ENCODE peak calls at places on chromosome 1, in six cellular contexts. U is thoracic aorta, A is GM23338, M is body of pancreas, W is left lung, J is caudate nucleus. V is an unnamed sample.

GRCh38 chr1:183881387-183882084 is 76.6 kb downstream of the RGL1 start:
- DNase-seq in U (no peak), A (peak), M (peak), W (peak), J (peak), V (no peak)

GRCh38 chr1:1428174-1428573 is 7.1 kb upstream of the ANKRD65 start:
- DNase-seq in U (no peak), A (no peak), M (no peak), W (peak), J (no peak), V (no peak)

GRCh38 chr1:72062584-72062983 is 219.8 kb downstream of the NEGR1 start:
- DNase-seq in U (no peak), A (no peak), M (no peak), W (no peak), J (no peak), V (no peak)

GRCh38 chr1:6441586-6441985 is 17.0 kb downstream of the ESPN start:
- DNase-seq in U (no peak), A (no peak), M (no peak), W (no peak), J (no peak), V (no peak)

GRCh38 chr1:82978461-82979324 is 1020.2 kb downstream of the TTLL7 start:
- DNase-seq in U (no peak), A (peak), M (no peak), W (no peak), J (no peak), V (no peak)

GRCh38 chr1:78263459-78263858 is 217.7 kb downstream of the GIPC2 start:
- DNase-seq in U (no peak), A (no peak), M (no peak), W (peak), J (no peak), V (no peak)

GRCh38 chr1:2594001-2594640 is 7.5 kb downstream of the PRXL2B start:
- DNase-seq in U (no peak), A (no peak), M (peak), W (peak), J (no peak), V (no peak)

GRCh38 chr1:18951818-18952391 is 4.6 kb downstream of the IFFO2 start:
- DNase-seq in U (no peak), A (no peak), M (no peak), W (no peak), J (no peak), V (no peak)

GRCh38 chr1:162168935-162169545 is 99.5 kb downstream of the NOS1AP start:
- DNase-seq in U (no peak), A (no peak), M (no peak), W (no peak), J (no peak), V (no peak)

GRCh38 chr1:116182019-116182714 is 71.0 kb downstream of the MAB21L3 start:
- DNase-seq in U (no peak), A (no peak), M (no peak), W (no peak), J (no peak), V (peak)

GRCh38 chr1:156432109-156433018 is 63.4 kb downstream of the RHBG start:
- DNase-seq in U (no peak), A (peak), M (no peak), W (no peak), J (no peak), V (no peak)

GRCh38 chr1:181075727-181076350 is 12.7 kb upstream of the IER5 start:
- DNase-seq in U (no peak), A (no peak), M (no peak), W (no peak), J (no peak), V (no peak)

GRCh38 chr1:42133809-42134526 is 19.2 kb upstream of the GUCA2B start:
- DNase-seq in U (no peak), A (no peak), M (no peak), W (no peak), J (no peak), V (no peak)

GRCh38 chr1:241531195-241532172 is 694 bp upstream of the KMO start:
- DNase-seq in U (no peak), A (peak), M (no peak), W (no peak), J (no peak), V (no peak)

GRCh38 chr1:228062812-228063211 is 19.7 kb upstream of the ARF1 start:
- DNase-seq in U (no peak), A (no peak), M (no peak), W (no peak), J (no peak), V (no peak)

GRCh38 chr1:5734414-5734813 is 257.8 kb downstream of the NPHP4 start:
- DNase-seq in U (no peak), A (no peak), M (no peak), W (no peak), J (no peak), V (no peak)

GRCh38 chr1:64246294-64246917 is 43.0 kb downstream of the UBE2U start:
- DNase-seq in U (no peak), A (peak), M (no peak), W (no peak), J (no peak), V (no peak)

GRCh38 chr1:35580949-35581388 is 7.9 kb downstream of the TFAP2E start:
- DNase-seq in U (no peak), A (no peak), M (no peak), W (no peak), J (no peak), V (no peak)

GRCh38 chr1:27671964-27672749 is at the start of gene IFI6:
- DNase-seq in U (peak), A (peak), M (peak), W (peak), J (peak), V (peak)

GRCh38 chr1:39836595-39837110 is 46.7 kb downstream of the TRIT1 start:
- DNase-seq in U (no peak), A (no peak), M (no peak), W (no peak), J (no peak), V (no peak)

GRCh38 chr1:31507221-31507620 is 69.1 kb upstream of the TINAGL1 start:
- DNase-seq in U (no peak), A (no peak), M (no peak), W (no peak), J (no peak), V (no peak)

GRCh38 chr1:158115126-158115525 is 65.6 kb upstream of the CD1D start:
- DNase-seq in U (no peak), A (no peak), M (no peak), W (no peak), J (no peak), V (no peak)

DNA sequence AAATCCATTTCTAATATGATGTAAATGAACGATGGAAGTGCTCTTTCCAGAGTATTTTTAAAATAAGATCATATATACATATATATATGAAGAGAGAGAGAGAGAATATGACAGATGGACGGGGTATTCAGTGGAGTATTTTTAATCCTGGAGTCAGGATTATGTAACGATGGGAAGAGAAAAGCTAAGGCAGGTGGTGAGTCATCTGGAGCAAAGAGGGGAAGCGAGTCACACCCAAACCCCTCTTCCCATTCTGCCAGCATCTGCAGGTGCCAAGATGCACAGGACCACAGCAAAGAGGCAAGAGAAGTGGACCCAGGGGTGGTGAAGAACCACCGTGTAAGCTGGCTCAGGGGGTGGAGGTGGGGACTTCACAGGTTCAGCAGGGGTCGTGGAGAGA is 102.7 kb upstream of the GRIK3 start:
- DNase-seq in U (no peak), A (no peak), M (no peak), W (no peak), J (no peak), V (no peak)
- H3K27ac ChIP-seq in U (no peak), A (no peak), M (no peak), W (no peak), J (peak), V (no peak)

DNA sequence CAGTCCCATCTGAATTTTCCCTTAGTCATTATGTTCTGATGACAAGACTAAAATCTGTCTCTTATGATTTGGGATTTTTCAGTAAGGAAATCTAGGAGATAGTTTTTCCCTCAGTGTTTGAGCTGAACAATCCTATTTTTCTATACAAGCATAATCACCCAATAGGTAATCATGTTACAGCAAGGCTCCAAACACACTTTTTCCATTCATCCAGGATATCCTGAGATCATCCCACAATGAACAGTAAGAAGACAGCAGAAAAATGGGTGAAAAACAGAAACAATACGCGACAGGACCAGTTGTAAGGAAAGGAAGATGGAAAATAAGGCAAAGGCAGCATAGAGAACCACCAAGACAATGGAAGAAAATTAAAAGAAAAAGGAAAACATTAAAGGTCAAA is 154.4 kb downstream of the VAV3 start:
- DNase-seq in U (no peak), A (no peak), M (no peak), W (no peak), J (no peak), V (no peak)
- H3K27ac ChIP-seq in U (no peak), A (no peak), M (no peak), W (no peak), J (no peak), V (no peak)

GRCh38 chr1:152449661-152450060 is 35.6 kb upstream of the CRNN start:
- DNase-seq in U (no peak), A (no peak), M (no peak), W (no peak), J (no peak), V (peak)
- H3K27ac ChIP-seq in U (no peak), A (no peak), M (no peak), W (no peak), J (no peak), V (no peak)

GRCh38 chr1:17194133-17194475 is 10.8 kb upstream of the PADI1 start:
- DNase-seq in U (no peak), A (no peak), M (no peak), W (no peak), J (no peak), V (no peak)

GRCh38 chr1:17193222-17194132 is 11.5 kb upstream of the PADI1 start:
- DNase-seq in U (no peak), A (no peak), M (no peak), W (no peak), J (no peak), V (no peak)

GRCh38 chr1:17190526-17190995 is 14.4 kb upstream of the PADI1 start:
- DNase-seq in U (no peak), A (no peak), M (no peak), W (no peak), J (no peak), V (no peak)

GRCh38 chr1:17191990-17192242 is 13.0 kb upstream of the PADI1 start:
- DNase-seq in U (no peak), A (no peak), M (no peak), W (no peak), J (no peak), V (no peak)

DNA sequence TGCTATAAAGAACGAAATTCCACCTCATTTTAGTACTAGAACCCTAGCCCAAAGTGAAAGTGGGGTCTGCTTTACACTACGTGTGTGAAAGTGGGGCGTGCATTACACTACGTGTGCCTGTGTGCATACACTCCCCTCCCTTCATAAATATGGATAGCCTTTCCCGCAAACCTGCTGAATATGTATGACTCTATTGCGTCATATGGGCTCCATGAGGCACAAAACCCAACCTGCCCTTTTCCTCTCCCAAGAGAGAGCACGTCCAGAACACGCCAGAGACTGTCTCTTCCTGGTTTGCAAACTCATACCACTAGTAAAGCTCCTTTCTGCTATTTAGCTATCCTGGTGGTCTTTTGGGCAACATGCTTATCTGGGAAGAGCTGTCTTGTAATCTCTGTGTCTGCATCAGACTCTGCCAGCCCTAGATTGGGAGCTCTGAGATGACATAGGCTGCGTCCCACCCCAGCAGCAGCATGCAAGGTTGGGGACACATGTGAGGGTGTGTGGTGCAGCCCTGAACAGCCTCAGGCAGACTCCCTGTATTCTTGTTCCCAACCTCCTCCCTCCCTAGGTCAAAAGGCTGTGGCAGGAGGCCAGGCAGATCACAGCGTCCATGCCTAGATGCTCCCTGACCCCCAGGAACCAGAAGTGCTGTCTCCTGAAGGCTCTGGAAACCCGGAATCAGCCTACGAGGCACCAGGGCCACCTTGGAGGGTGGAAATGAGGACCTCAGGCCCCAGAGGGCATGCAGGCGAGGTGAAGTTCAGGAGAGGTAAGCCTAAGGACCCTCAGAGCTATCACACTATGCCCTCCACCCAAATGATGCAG is 12.3 kb upstream of the PADI1 start:
- DNase-seq in U (no peak), A (no peak), M (no peak), W (no peak), J (no peak), V (no peak)
- H3K27ac ChIP-seq in U (no peak), A (no peak), M (no peak), W (no peak), J (no peak), V (no peak)

GRCh38 chr1:207835958-207836357 is 75.0 kb downstream of the CD34 start:
- DNase-seq in U (no peak), A (no peak), M (no peak), W (no peak), J (no peak), V (no peak)
- H3K27ac ChIP-seq in U (peak), A (no peak), M (no peak), W (no peak), J (peak), V (peak)